ENCODE peak calls at places on chromosomes 13 and 19, in four cellular contexts. Y is fibroblast of mammary gland, I is pancreas, L is GM23338. V is an unnamed sample.

GRCh38 chr13:33015791-33016323 is 366 bp upstream of the KL start:
- DNase-seq in L (peak; percentile 58), Y (no peak), I (no peak), V (no peak)

GRCh38 chr13:94050686-94051085 is 428.8 kb downstream of the DCT start:
- DNase-seq in I (no peak), L (no peak), Y (no peak), V (no peak)

GRCh38 chr19:51503428-51503827 is 1.8 kb upstream of the SIGLEC12 start:
- DNase-seq in Y (no peak), L (no peak), I (no peak), V (no peak)

GRCh38 chr19:15296353-15296752 is 36.0 kb downstream of the BRD4 start:
- DNase-seq in I (no peak), L (no peak), Y (no peak), V (no peak)

GRCh38 chr19:28264556-28264955 is 948.4 kb downstream of the UQCRFS1 start:
- DNase-seq in I (no peak), Y (no peak), L (peak; percentile 35), V (no peak)

GRCh38 chr19:30552593-30552992 is 180.4 kb downstream of the ZNF536 start:
- DNase-seq in Y (no peak), I (no peak), L (no peak), V (no peak)

GRCh38 chr13:95019886-95020285 is 281.4 kb downstream of the ABCC4 start:
- DNase-seq in I (no peak), L (no peak), Y (no peak), V (no peak)

GRCh38 chr19:662207-662961 is 630 bp downstream of the RNF126 start:
- DNase-seq in I (no peak), L (peak; percentile 70), Y (peak; percentile 37), V (peak; percentile 51)

GRCh38 chr13:91609353-91609752 is 210.9 kb downstream of the GPC5 start:
- DNase-seq in L (no peak), I (no peak), Y (peak; percentile 0), V (no peak)

GRCh38 chr13:92460479-92460878 is 766.1 kb upstream of the GPC6 start:
- DNase-seq in Y (no peak), I (peak; percentile 24), L (no peak), V (no peak)

GRCh38 chr13:107441279-107441678 is 774.1 kb downstream of the LIG4 start:
- DNase-seq in I (no peak), Y (peak; percentile 48), L (no peak), V (no peak)

GRCh38 chr13:43425234-43425633 is 361.5 kb downstream of the ENOX1 start:
- DNase-seq in Y (no peak), I (no peak), L (peak; percentile 56), V (no peak)

DNA sequence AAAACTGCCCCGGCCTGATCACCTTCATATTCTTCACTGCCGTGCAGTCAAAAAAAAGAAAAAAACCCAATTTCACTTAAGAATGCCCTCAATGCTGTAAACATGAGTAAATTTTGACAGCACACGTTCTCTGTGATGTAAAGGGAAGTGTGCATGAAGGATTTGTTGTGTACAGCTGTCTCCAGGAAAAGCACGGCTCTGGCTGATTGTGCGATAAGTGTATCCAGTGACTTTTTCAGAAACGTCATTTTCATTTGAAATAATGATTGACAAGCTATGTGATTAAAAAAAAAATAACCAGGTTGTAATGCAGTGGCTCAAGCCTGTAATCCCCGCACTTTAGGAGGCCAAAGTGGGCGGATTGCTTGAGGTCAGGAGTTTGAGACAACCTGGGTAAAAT is 39.6 kb downstream of the ANKRD10 start:
- DNase-seq in Y (no peak), L (no peak), I (no peak), V (no peak)
- H3K4me3 ChIP-seq in Y (no peak overlapping the region), L (peak overlapping the region; percentile 56), I (no peak overlapping the region), V (peak overlapping the region; percentile 35)

GRCh38 chr13:106121173-106121754 is 414.2 kb downstream of the EFNB2 start:
- DNase-seq in I (no peak), Y (no peak), L (no peak), V (no peak)
- H3K4me3 ChIP-seq in I (no peak overlapping the region), Y (no peak overlapping the region), L (no peak overlapping the region), V (no peak overlapping the region)

GRCh38 chr19:6588508-6589345 is 2.2 kb downstream of the CD70 start:
- DNase-seq in Y (no peak), L (peak; percentile 28), I (no peak), V (no peak)
- H3K4me3 ChIP-seq in Y (no peak overlapping the region), L (peak overlapping the region; percentile 74), I (no peak overlapping the region), V (no peak overlapping the region)

GRCh38 chr19:35641515-35642151 is at the start of gene ETV2:
- DNase-seq in I (no peak), Y (peak; percentile 54), L (peak; percentile 79), V (no peak)
- H3K4me3 ChIP-seq in I (no peak within 1 kb of the TSS), Y (peak within 1 kb of the TSS; percentile 6), L (peak within 1 kb of the TSS; percentile 78), V (peak within 1 kb of the TSS; percentile 80)

GRCh38 chr13:48976677-48977625 is 1.2 kb downstream of the FNDC3A start:
- DNase-seq in I (no peak), L (no peak), Y (peak; percentile 35), V (peak; percentile 90)

GRCh38 chr13:48977973-48978372 is 2.3 kb downstream of the FNDC3A start:
- DNase-seq in I (no peak), Y (peak; percentile 55), L (no peak), V (no peak)

GRCh38 chr13:48978942-48979601 is 3.4 kb downstream of the FNDC3A start:
- DNase-seq in Y (no peak), L (peak; percentile 71), I (no peak), V (no peak)

GRCh38 chr13:48983331-48983730 is 7.6 kb downstream of the FNDC3A start:
- DNase-seq in I (no peak), Y (no peak), L (no peak), V (no peak)

DNA sequence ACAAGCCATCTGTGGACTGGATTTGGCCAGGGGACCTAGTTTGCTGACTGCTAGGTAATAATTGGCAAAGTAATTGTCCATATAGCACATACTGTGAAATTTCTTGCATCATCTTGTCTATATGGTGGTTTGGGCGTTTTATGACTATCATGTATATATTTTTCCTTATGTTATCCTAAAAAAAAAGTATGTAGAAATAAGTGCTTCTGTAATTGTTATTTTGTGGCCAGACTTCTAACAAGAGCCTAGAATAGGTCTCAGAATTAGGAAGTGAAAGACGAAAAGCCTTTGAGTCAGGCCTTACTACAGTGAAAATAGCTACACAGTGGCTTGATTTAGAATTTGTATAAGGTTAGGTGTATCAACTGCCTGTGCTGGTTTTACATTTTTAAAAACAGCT is 4.2 kb downstream of the FNDC3A start:
- DNase-seq in I (no peak), Y (no peak), L (no peak), V (no peak)
- H3K4me3 ChIP-seq in I (peak overlapping the region; percentile 50), Y (no peak overlapping the region), L (peak overlapping the region; percentile 81), V (no peak overlapping the region)

GRCh38 chr19:5967571-5967970 is 10.4 kb downstream of the RANBP3 start:
- DNase-seq in L (no peak), I (no peak), Y (no peak), V (no peak)
- H3K4me3 ChIP-seq in L (no peak overlapping the region), I (no peak overlapping the region), Y (no peak overlapping the region), V (no peak overlapping the region)

GRCh38 chr19:57103573-57104277 is 16.1 kb upstream of the USP29 start:
- DNase-seq in I (peak; percentile 21), Y (peak; percentile 63), L (peak; percentile 83), V (peak; percentile 19)

GRCh38 chr19:57111329-57111644 is 8.5 kb upstream of the USP29 start:
- DNase-seq in I (no peak), Y (no peak), L (no peak), V (no peak)

GRCh38 chr19:57106646-57107235 is 13.0 kb upstream of the USP29 start:
- DNase-seq in I (no peak), L (peak; percentile 33), Y (no peak), V (no peak)

GRCh38 chr19:57110592-57111328 is 9.0 kb upstream of the USP29 start:
- DNase-seq in Y (peak; percentile 1), I (no peak), L (peak; percentile 6), V (no peak)

GRCh38 chr19:57105976-57106610 is 13.7 kb upstream of the USP29 start:
- DNase-seq in I (no peak), Y (no peak), L (peak; percentile 21), V (no peak)
- H3K4me3 ChIP-seq in I (no peak overlapping the region), Y (no peak overlapping the region), L (peak overlapping the region; percentile 44), V (no peak overlapping the region)

GRCh38 chr19:11964858-11965645 is at the start of gene ZNF763:
- DNase-seq in L (peak; percentile 99), I (peak; percentile 96), Y (peak; percentile 63), V (peak; percentile 81)

GRCh38 chr19:11964496-11964857 is 363 bp upstream of the ZNF763 start:
- DNase-seq in Y (no peak), L (peak; percentile 43), I (no peak), V (no peak)

DNA sequence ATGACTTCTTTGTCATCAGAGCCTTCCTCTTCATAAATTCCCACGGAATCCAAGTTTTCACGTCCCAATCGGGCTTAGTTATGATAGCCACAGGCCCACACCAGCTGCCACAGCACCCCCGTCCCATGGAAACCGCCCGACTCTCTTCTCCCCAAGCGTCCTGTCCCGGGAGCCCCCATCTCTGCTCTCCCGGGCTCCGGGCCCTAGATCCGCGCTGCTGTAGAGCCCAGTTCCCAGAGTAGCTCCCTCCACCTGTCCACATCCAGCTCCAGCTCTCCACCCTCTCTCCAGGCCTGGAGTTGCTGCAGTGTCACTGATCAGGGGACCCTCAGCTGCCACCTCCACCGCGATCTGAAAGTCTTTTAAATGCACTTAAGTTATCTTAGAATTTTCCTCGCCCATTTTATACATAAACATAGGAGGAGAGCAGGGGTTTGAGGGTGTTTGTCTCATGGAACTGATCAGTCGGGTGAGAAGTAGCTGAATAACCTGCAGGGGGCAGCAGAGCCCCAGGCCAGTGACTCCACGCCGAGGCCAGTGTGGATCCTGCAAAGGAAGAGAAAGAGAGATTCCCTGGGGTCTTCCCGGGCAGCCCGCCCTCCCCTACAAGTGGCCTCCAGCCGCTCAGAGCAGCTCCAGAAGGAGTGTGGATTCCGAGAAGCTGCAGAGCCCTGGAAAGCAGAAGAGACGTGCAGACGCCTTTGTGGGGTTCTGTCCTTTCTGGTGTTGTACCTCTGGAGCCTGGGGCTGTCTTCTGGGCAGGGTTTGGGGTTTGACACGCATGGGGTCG is 1.1 kb upstream of the ZNF763 start:
- DNase-seq in L (peak; percentile 93), I (peak; percentile 70), Y (peak; percentile 66), V (no peak)
- H3K4me3 ChIP-seq in L (peak overlapping the region; percentile 72), I (no peak overlapping the region), Y (no peak overlapping the region), V (no peak overlapping the region)